ENCODE peak calls at places on chromosomes 16 and 17, in ten cellular contexts. One of them, this sample, is unnamed.

GRCh38 chr16:25614836-25615235 is 76.9 kb upstream of the HS3ST4 start:
- DNase-seq in vagina: no peak
- DNase-seq in A549: no peak
- DNase-seq in ovary: no peak
- DNase-seq in Peyer's patch: no peak
- DNase-seq in testis: no peak
- DNase-seq in tibial nerve: no peak
- DNase-seq in HCT116: no peak
- DNase-seq in heart left ventricle: no peak
- DNase-seq in lower leg skin: no peak
- DNase-seq in this sample: no peak

GRCh38 chr17:38898812-38899348 is 26.5 kb upstream of the LASP1NB start:
- DNase-seq in vagina: no peak
- DNase-seq in A549: no peak
- DNase-seq in ovary: no peak
- DNase-seq in Peyer's patch: peak
- DNase-seq in testis: no peak
- DNase-seq in tibial nerve: no peak
- DNase-seq in HCT116: no peak
- DNase-seq in heart left ventricle: no peak
- DNase-seq in lower leg skin: no peak
- DNase-seq in this sample: no peak

GRCh38 chr16:28321700-28322411 is 29.5 kb downstream of the SBK1 start:
- DNase-seq in vagina: no peak
- DNase-seq in A549: peak
- DNase-seq in ovary: no peak
- DNase-seq in Peyer's patch: peak
- DNase-seq in testis: peak
- DNase-seq in tibial nerve: no peak
- DNase-seq in HCT116: peak
- DNase-seq in heart left ventricle: no peak
- DNase-seq in lower leg skin: no peak
- DNase-seq in this sample: peak

GRCh38 chr17:67841992-67842391 is 16.7 kb downstream of the BPTF start:
- DNase-seq in vagina: no peak
- DNase-seq in A549: no peak
- DNase-seq in ovary: no peak
- DNase-seq in Peyer's patch: no peak
- DNase-seq in testis: no peak
- DNase-seq in tibial nerve: no peak
- DNase-seq in HCT116: no peak
- DNase-seq in heart left ventricle: no peak
- DNase-seq in lower leg skin: no peak
- DNase-seq in this sample: no peak

GRCh38 chr16:67115649-67116048 is 5.9 kb downstream of the PHAF1 start:
- DNase-seq in vagina: no peak
- DNase-seq in A549: peak
- DNase-seq in ovary: no peak
- DNase-seq in Peyer's patch: no peak
- DNase-seq in testis: no peak
- DNase-seq in tibial nerve: no peak
- DNase-seq in HCT116: peak
- DNase-seq in heart left ventricle: no peak
- DNase-seq in lower leg skin: peak
- DNase-seq in this sample: no peak

GRCh38 chr17:41547921-41548843 is 20.1 kb upstream of the KRT19 start:
- DNase-seq in vagina: peak
- DNase-seq in A549: peak
- DNase-seq in ovary: peak
- DNase-seq in Peyer's patch: no peak
- DNase-seq in testis: peak
- DNase-seq in tibial nerve: no peak
- DNase-seq in HCT116: peak
- DNase-seq in heart left ventricle: peak
- DNase-seq in lower leg skin: peak
- DNase-seq in this sample: peak

GRCh38 chr16:75251280-75252048 is at the start of gene BCAR1:
- DNase-seq in vagina: no peak
- DNase-seq in A549: peak
- DNase-seq in ovary: peak
- DNase-seq in Peyer's patch: no peak
- DNase-seq in testis: peak
- DNase-seq in tibial nerve: peak
- DNase-seq in HCT116: no peak
- DNase-seq in heart left ventricle: peak
- DNase-seq in lower leg skin: no peak
- DNase-seq in this sample: peak

GRCh38 chr17:79362996-79363305 is 247.9 kb downstream of the RBFOX3 start:
- DNase-seq in vagina: no peak
- DNase-seq in A549: no peak
- DNase-seq in ovary: no peak
- DNase-seq in Peyer's patch: no peak
- DNase-seq in testis: no peak
- DNase-seq in tibial nerve: no peak
- DNase-seq in HCT116: no peak
- DNase-seq in heart left ventricle: no peak
- DNase-seq in lower leg skin: no peak
- DNase-seq in this sample: no peak

GRCh38 chr16:84182680-84183571 is 3.9 kb downstream of the TAF1C start:
- DNase-seq in vagina: no peak
- DNase-seq in A549: no peak
- DNase-seq in ovary: no peak
- DNase-seq in Peyer's patch: no peak
- DNase-seq in testis: no peak
- DNase-seq in tibial nerve: no peak
- DNase-seq in HCT116: no peak
- DNase-seq in heart left ventricle: no peak
- DNase-seq in lower leg skin: no peak
- DNase-seq in this sample: no peak

GRCh38 chr16:84182104-84182503 is 4.8 kb downstream of the TAF1C start:
- DNase-seq in vagina: no peak
- DNase-seq in A549: no peak
- DNase-seq in ovary: no peak
- DNase-seq in Peyer's patch: no peak
- DNase-seq in testis: no peak
- DNase-seq in tibial nerve: no peak
- DNase-seq in HCT116: no peak
- DNase-seq in heart left ventricle: no peak
- DNase-seq in lower leg skin: no peak
- DNase-seq in this sample: no peak

GRCh38 chr16:84183572-84183875 is 3.3 kb downstream of the TAF1C start:
- DNase-seq in vagina: no peak
- DNase-seq in A549: no peak
- DNase-seq in ovary: no peak
- DNase-seq in Peyer's patch: no peak
- DNase-seq in testis: no peak
- DNase-seq in tibial nerve: no peak
- DNase-seq in HCT116: no peak
- DNase-seq in heart left ventricle: no peak
- DNase-seq in lower leg skin: no peak
- DNase-seq in this sample: no peak

GRCh38 chr16:84184775-84185174 is 2.1 kb downstream of the TAF1C start:
- DNase-seq in vagina: peak
- DNase-seq in A549: no peak
- DNase-seq in ovary: peak
- DNase-seq in Peyer's patch: no peak
- DNase-seq in testis: no peak
- DNase-seq in tibial nerve: no peak
- DNase-seq in HCT116: no peak
- DNase-seq in heart left ventricle: no peak
- DNase-seq in lower leg skin: no peak
- DNase-seq in this sample: no peak

DNA sequence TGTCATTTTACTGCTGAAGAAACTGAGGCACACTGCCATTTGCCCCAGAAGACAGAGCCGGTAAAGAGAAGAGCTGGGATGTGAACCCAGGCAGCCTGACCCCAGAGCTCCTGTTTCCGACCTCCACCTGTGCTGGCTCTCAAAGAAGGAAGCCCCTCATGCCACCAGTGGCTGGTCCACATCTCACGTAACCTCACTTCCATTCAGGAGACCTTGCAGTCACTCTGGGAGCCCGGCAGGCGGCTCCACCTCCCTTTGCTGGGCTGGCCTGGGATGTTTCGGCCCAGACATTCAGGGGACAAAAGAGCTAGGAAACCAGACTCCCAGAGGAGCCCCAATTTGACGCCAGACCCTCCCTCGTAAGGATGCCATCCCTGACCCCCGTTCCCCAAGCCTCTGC is 2.9 kb downstream of the TAF1C start:
- DNase-seq in vagina: no peak
- DNase-seq in A549: peak
- DNase-seq in ovary: peak
- DNase-seq in Peyer's patch: no peak
- DNase-seq in testis: no peak
- DNase-seq in tibial nerve: no peak
- DNase-seq in HCT116: no peak
- DNase-seq in heart left ventricle: no peak
- DNase-seq in lower leg skin: no peak
- DNase-seq in this sample: no peak
- TF ChIP-seq CTCF in vagina: no peak
- TF ChIP-seq CTCF in A549: peak
- TF ChIP-seq CTCF in ovary: peak
- TF ChIP-seq CTCF in Peyer's patch: no peak
- TF ChIP-seq CTCF in testis: peak
- TF ChIP-seq CTCF in tibial nerve: no peak
- TF ChIP-seq CTCF in HCT116: no peak
- TF ChIP-seq CTCF in heart left ventricle: no peak
- TF ChIP-seq CTCF in lower leg skin: no peak
- TF ChIP-seq CTCF in this sample: no peak

DNA sequence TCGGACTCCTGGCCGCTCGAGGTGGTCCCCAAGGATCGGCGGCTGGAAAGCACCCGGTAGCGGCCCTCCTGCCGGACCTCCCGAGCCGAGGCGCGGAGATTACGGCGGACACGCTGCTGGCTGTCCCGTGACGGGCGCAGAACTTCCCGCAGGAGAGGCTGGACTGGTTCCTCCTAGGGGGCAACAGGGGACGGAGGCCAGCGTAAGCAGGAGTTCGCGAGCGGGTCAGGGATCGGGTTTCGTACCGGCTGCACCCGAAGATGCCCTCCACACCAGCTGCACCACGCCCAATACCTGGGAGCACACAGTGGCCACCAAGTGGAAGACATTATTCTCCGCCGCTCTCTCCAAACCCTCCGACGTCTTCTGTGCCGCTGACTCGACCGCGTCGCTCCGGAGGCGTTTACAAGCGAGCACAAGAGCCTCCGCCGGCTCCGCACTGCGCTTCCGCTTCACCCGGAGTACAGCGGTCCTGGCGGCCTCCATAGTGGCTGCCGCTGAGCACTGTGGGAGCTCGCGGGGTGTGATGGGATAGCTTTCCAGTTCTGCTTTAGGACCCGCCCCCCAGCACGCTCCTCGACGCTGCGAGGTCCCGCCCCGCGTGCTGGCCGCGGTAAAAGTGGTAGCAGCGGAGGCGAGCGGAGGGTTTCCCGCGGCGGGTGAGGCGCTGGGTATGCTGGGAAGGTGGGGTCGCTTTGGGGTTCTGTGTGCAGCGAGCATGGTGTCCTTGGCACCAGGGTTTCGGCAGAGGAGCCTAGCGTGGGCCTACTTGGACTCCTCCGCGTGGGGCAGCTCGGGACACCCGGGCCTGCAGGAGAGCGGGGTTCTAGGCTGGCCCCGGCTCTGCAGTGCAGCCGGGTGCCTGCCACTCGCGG is at the start of the genes PRMT7 and SLC7A6OS:
- DNase-seq in vagina: no peak
- DNase-seq in A549: peak
- DNase-seq in ovary: peak
- DNase-seq in Peyer's patch: peak
- DNase-seq in testis: peak
- DNase-seq in tibial nerve: peak
- DNase-seq in HCT116: peak
- DNase-seq in heart left ventricle: peak
- DNase-seq in lower leg skin: peak
- DNase-seq in this sample: peak
- TF ChIP-seq POLR2A in vagina: no peak
- TF ChIP-seq POLR2A in A549: peak
- TF ChIP-seq POLR2A in ovary: peak
- TF ChIP-seq POLR2A in Peyer's patch: peak
- TF ChIP-seq POLR2A in testis: no peak
- TF ChIP-seq POLR2A in tibial nerve: peak
- TF ChIP-seq POLR2A in HCT116: peak
- TF ChIP-seq POLR2A in heart left ventricle: no peak
- TF ChIP-seq POLR2A in lower leg skin: no peak
- TF ChIP-seq POLR2A in this sample: no peak

GRCh38 chr16:52293209-52293608 is 253.7 kb downstream of the TOX3 start:
- DNase-seq in vagina: no peak
- DNase-seq in A549: no peak
- DNase-seq in ovary: no peak
- DNase-seq in Peyer's patch: no peak
- DNase-seq in testis: no peak
- DNase-seq in tibial nerve: no peak
- DNase-seq in HCT116: no peak
- DNase-seq in heart left ventricle: no peak
- DNase-seq in lower leg skin: no peak
- DNase-seq in this sample: no peak

GRCh38 chr16:52298769-52299168 is 248.2 kb downstream of the TOX3 start:
- DNase-seq in vagina: no peak
- DNase-seq in A549: no peak
- DNase-seq in ovary: no peak
- DNase-seq in Peyer's patch: no peak
- DNase-seq in testis: no peak
- DNase-seq in tibial nerve: no peak
- DNase-seq in HCT116: no peak
- DNase-seq in heart left ventricle: no peak
- DNase-seq in lower leg skin: no peak
- DNase-seq in this sample: no peak

GRCh38 chr16:52294660-52295059 is 252.3 kb downstream of the TOX3 start:
- DNase-seq in vagina: no peak
- DNase-seq in A549: no peak
- DNase-seq in ovary: no peak
- DNase-seq in Peyer's patch: no peak
- DNase-seq in testis: no peak
- DNase-seq in tibial nerve: no peak
- DNase-seq in HCT116: no peak
- DNase-seq in heart left ventricle: no peak
- DNase-seq in lower leg skin: no peak
- DNase-seq in this sample: no peak

DNA sequence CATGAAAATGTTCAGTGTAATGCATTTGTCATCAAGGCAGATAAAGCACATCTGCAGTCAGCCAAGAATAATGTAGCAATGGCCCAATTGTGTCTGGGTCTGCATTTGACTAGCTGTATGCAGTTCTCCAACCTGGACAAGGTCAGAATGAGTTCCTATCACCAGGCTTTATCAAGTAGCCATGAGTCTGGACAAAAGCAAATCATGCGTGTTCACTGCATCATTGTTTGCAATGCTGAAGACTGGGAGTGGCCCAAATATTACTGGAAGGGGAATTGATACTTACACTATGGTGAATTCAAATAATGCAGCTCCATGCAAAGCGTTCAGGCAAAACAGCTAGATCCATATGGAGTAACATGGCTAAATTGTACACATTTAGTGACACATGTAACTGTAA is 250.9 kb downstream of the TOX3 start:
- DNase-seq in vagina: no peak
- DNase-seq in A549: no peak
- DNase-seq in ovary: no peak
- DNase-seq in Peyer's patch: no peak
- DNase-seq in testis: no peak
- DNase-seq in tibial nerve: no peak
- DNase-seq in HCT116: no peak
- DNase-seq in heart left ventricle: no peak
- DNase-seq in lower leg skin: no peak
- DNase-seq in this sample: no peak
- H3K4me3 ChIP-seq in vagina: no peak
- H3K4me3 ChIP-seq in A549: no peak
- H3K4me3 ChIP-seq in ovary: no peak
- H3K4me3 ChIP-seq in Peyer's patch: no peak
- H3K4me3 ChIP-seq in testis: no peak
- H3K4me3 ChIP-seq in tibial nerve: no peak
- H3K4me3 ChIP-seq in HCT116: no peak
- H3K4me3 ChIP-seq in heart left ventricle: no peak
- H3K4me3 ChIP-seq in lower leg skin: no peak
- H3K4me3 ChIP-seq in this sample: no peak

GRCh38 chr17:36983618-36984017 is 34.9 kb downstream of the AATF start:
- DNase-seq in vagina: no peak
- DNase-seq in A549: no peak
- DNase-seq in ovary: no peak
- DNase-seq in Peyer's patch: no peak
- DNase-seq in testis: no peak
- DNase-seq in tibial nerve: no peak
- DNase-seq in HCT116: no peak
- DNase-seq in heart left ventricle: no peak
- DNase-seq in lower leg skin: no peak
- DNase-seq in this sample: no peak
- TF ChIP-seq CTCF in vagina: no peak
- TF ChIP-seq CTCF in A549: no peak
- TF ChIP-seq CTCF in ovary: no peak
- TF ChIP-seq CTCF in Peyer's patch: no peak
- TF ChIP-seq CTCF in testis: no peak
- TF ChIP-seq CTCF in tibial nerve: no peak
- TF ChIP-seq CTCF in HCT116: no peak
- TF ChIP-seq CTCF in heart left ventricle: no peak
- TF ChIP-seq CTCF in lower leg skin: no peak
- TF ChIP-seq CTCF in this sample: no peak